ENCODE peak calls at places on chromosome 16, in six cellular contexts. B is K562, K is fibroblast of mammary gland, Q is gastrocnemius medialis, E is cardiac fibroblast, I is AG10803. S is an unnamed sample.

GRCh38 chr16:57304169-57305061 is 19.9 kb upstream of the PLLP start:
- DNase-seq in B (no peak), K (peak; percentile 39), Q (no peak), E (peak; percentile 90), I (peak; percentile 71), S (peak; percentile 49)

GRCh38 chr16:72467157-72467759 is 295.3 kb upstream of the PMFBP1 start:
- DNase-seq in B (peak; percentile 10), K (peak; percentile 72), Q (no peak), E (peak; percentile 79), I (peak; percentile 61), S (peak; percentile 66)

GRCh38 chr16:89581045-89581695 is 5.6 kb downstream of the CPNE7 start:
- DNase-seq in B (no peak), K (peak; percentile 99), Q (no peak), E (peak; percentile 99), I (peak; percentile 96), S (peak; percentile 98)

GRCh38 chr16:74053784-74054306 is 242.8 kb upstream of the PSMD7 start:
- DNase-seq in B (no peak), K (no peak), Q (no peak), E (no peak), I (no peak), S (no peak)

GRCh38 chr16:4293822-4294457 is 21.1 kb upstream of the TFAP4 start:
- DNase-seq in B (peak; percentile 9), K (peak; percentile 76), Q (peak; percentile 66), E (peak; percentile 61), I (peak; percentile 79), S (peak; percentile 81)

GRCh38 chr16:86567701-86568571 is 1.3 kb downstream of the FOXC2 start:
- DNase-seq in B (no peak), K (no peak), Q (no peak), E (peak; percentile 42), I (peak; percentile 52), S (peak; percentile 75)

GRCh38 chr16:3187798-3188674 is at the start of gene OR1F1:
- DNase-seq in B (no peak), K (peak; percentile 73), Q (no peak), E (peak; percentile 91), I (peak; percentile 59), S (peak; percentile 68)

GRCh38 chr16:89048087-89048729 is 45.4 kb upstream of the ACSF3 start:
- DNase-seq in B (no peak), K (no peak), Q (no peak), E (no peak), I (no peak), S (no peak)

GRCh38 chr16:87303962-87304521 is 13.2 kb downstream of the C16orf95 start:
- DNase-seq in B (no peak), K (no peak), Q (no peak), E (no peak), I (no peak), S (no peak)

GRCh38 chr16:9102943-9103342 is 11.5 kb downstream of the HAPSTR1 start:
- DNase-seq in B (no peak), K (no peak), Q (no peak), E (no peak), I (no peak), S (no peak)

GRCh38 chr16:8866118-8866883 is 2.5 kb downstream of the CARHSP1 start:
- DNase-seq in B (no peak), K (peak; percentile 34), Q (no peak), E (no peak), I (no peak), S (peak; percentile 44)

GRCh38 chr16:86521236-86522197 is 11.2 kb downstream of the FOXF1 start:
- DNase-seq in B (peak; percentile 28), K (no peak), Q (no peak), E (no peak), I (no peak), S (no peak)

GRCh38 chr16:2365895-2366294 is 25.4 kb upstream of the ABCA3 start:
- DNase-seq in B (no peak), K (peak; percentile 73), Q (no peak), E (peak; percentile 83), I (peak; percentile 82), S (peak; percentile 80)

GRCh38 chr16:15057755-15058417 is 2.0 kb upstream of the NTAN1 start:
- DNase-seq in B (no peak), K (no peak), Q (no peak), E (no peak), I (no peak), S (no peak)

GRCh38 chr16:13060932-13061331 is 159.5 kb downstream of the SHISA9 start:
- DNase-seq in B (no peak), K (no peak), Q (no peak), E (no peak), I (no peak), S (no peak)

GRCh38 chr16:66397736-66398433 is 29.2 kb upstream of the BEAN1 start:
- DNase-seq in B (no peak), K (no peak), Q (no peak), E (no peak), I (no peak), S (no peak)

GRCh38 chr16:34802848-34803599 is 1343.6 kb downstream of the TP53TG3F start:
- DNase-seq in B (no peak), K (no peak), Q (no peak), E (no peak), I (no peak), S (no peak)
- H3K4me3 ChIP-seq in B (no peak overlapping the region), K (no peak overlapping the region), Q (no peak overlapping the region), E (no peak overlapping the region), I (no peak overlapping the region), S (no peak overlapping the region)

DNA sequence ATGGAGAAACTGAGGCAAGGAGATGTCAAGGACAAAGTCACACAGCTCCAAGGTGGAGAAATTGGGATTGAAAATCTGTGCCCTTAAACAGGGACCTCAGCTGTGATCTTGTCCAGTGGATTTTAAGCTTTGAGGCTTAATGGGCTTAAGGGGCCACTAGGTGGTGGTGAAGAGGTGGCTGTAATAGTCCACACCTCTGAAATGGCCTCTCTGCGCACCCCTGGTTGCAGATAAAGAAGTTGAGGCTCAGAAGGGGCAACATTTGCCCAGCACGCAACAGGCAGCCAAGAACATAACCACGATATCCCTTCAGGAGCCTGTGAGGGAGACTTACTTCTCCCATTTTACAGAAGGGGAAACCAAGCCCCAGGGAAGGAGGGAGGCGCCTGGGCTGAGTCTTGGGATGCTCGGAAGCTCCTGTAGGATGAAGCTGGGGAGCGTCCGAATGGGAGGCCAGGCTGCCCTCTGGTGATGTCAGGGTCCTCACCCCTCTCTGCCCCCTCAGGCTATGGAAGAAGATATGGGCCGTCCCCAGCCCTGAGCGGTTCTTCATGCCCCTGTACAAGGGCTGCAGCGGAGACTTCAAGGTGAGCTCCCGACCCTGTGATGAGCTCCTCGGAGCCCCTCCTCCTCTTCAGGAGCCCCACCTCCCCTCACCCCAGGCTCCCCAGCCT is 43.7 kb downstream of the IL21R start:
- DNase-seq in B (no peak), K (no peak), Q (no peak), E (no peak), I (no peak), S (no peak)
- TF ChIP-seq CTCF in B (peak; percentile 5), K (no peak), Q (no peak), E (peak; percentile 7), I (no peak), S (peak; percentile 4)

DNA sequence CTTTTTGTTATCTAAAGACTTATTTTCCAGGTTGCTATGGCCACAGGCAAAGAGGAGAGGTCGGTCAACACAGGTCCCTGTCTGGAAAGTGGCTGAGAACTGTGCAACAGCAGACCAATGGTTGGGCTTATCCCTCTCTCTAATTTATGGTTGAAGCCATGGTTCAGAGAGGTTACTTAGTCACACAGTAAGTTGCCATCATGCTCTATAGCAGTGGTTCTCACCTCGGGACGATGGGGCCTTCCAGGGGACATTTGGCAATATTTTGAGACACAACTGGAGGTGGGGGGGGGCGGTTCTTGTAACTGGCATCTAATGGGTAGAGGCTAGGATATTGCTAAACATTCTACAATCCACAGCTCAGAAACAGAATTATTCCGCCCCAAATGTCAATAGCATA is 842 bp upstream of the LDAF1 start:
- DNase-seq in B (no peak), K (no peak), Q (no peak), E (no peak), I (no peak), S (no peak)
- H3K4me3 ChIP-seq in B (no peak overlapping the region), K (no peak overlapping the region), Q (peak overlapping the region; percentile 86), E (no peak overlapping the region), I (no peak overlapping the region), S (no peak overlapping the region)

DNA sequence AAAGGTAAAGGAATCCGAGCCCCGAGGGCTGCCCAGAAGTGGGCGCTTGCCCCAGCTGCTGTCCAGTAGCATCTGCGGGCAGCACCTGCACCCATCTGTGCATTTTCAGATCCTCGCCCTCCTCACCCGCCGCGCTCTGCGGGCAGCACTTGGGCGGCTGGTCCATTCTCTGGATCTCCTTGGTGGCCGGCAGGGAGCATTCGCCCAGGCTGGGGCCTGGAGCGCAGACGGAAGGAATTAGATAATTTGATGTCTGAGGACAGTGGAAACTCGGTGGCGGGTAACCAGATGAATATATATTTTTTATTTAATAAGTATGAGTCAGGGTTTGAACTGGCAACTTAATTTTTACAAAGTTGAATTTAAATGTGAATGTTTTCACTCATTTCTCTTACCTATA is 88.5 kb downstream of the NPIPB11 start:
- DNase-seq in B (no peak), K (no peak), Q (no peak), E (no peak), I (no peak), S (peak; percentile 33)
- TF ChIP-seq CTCF in B (no peak), K (no peak), Q (no peak), E (no peak), I (peak; percentile 30), S (peak; percentile 58)

GRCh38 chr16:67608367-67608766 is 36.6 kb upstream of the CARMIL2 start:
- DNase-seq in B (no peak), K (no peak), Q (no peak), E (no peak), I (no peak), S (no peak)
- H3K4me3 ChIP-seq in B (no peak overlapping the region), K (no peak overlapping the region), Q (no peak overlapping the region), E (no peak overlapping the region), I (no peak overlapping the region), S (no peak overlapping the region)

GRCh38 chr16:49556252-49557069 is 182.9 kb downstream of the C16orf78 start:
- DNase-seq in B (peak; percentile 18), K (peak; percentile 21), Q (no peak), E (peak; percentile 63), I (peak; percentile 7), S (peak; percentile 69)
- TF ChIP-seq CTCF in B (peak; percentile 48), K (peak; percentile 19), Q (peak; percentile 51), E (peak; percentile 55), I (peak; percentile 28), S (peak; percentile 76)

DNA sequence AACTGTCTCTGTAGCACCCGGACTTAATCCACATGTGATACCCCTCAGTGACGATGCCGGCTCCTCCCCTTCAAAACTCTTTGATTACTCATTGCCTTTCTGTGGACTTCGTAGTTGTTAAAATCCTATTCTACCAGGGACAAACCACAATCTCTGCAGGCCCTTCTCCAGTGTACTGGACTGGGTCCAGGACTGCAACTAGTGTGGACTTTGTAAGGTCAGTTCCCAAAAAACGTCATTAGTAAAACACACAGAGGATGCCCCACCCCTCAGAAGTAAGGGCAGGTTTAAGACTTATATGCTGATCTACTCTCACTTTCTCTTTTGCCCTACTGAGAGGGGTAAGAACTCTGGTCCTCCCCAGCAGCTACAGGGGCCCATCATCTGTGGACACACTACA is 10.5 kb upstream of the NUDT7 start:
- DNase-seq in B (no peak), K (peak; percentile 65), Q (no peak), E (no peak), I (peak; percentile 20), S (peak; percentile 63)
- H3K4me3 ChIP-seq in B (no peak overlapping the region), K (no peak overlapping the region), Q (no peak overlapping the region), E (no peak overlapping the region), I (no peak overlapping the region), S (no peak overlapping the region)

GRCh38 chr16:58853830-58854229 is 119.7 kb upstream of the GOT2 start:
- DNase-seq in B (no peak), K (no peak), Q (no peak), E (no peak), I (no peak), S (no peak)
- TF ChIP-seq CTCF in B (no peak), K (no peak), Q (no peak), E (no peak), I (no peak), S (no peak)